ENCODE peak calls at places on chromosomes 2 and 18, in nine cellular contexts. One of them, this sample, is unnamed.

GRCh38 chr2:166060191-166060590 is 67.6 kb downstream of the SCN1A start:
- DNase-seq in activated T-helper 1 cell treated with Interleukin-2 at 50 U/mL for 16 hours: no peak
- DNase-seq in activated naive CD8-positive, alpha-beta T cell treated with anti-CD3 and anti-CD28 coated beads, Interleukin-2, amount 10 ng/mL, durations not matched to agents 7 days and 5 days: no peak
- DNase-seq in T-cell: no peak
- DNase-seq in nephron progenitor cell: no peak
- DNase-seq in naive B cell: no peak
- DNase-seq in NCI-H1105: no peak
- DNase-seq in activated effector memory CD4-positive, alpha-beta T cell treated with Interleukin-2 at 50 U/mL for 16 hours: no peak
- DNase-seq in stimulated activated CD8-positive, alpha-beta memory T cell treated with anti-CD3 and anti-CD28 coated beads, Interleukin-15, amount 100 ng/mL, for 1 hour: no peak
- DNase-seq in this sample: no peak

GRCh38 chr18:48673456-48674197 is 134.8 kb downstream of the CTIF start:
- DNase-seq in activated T-helper 1 cell treated with Interleukin-2 at 50 U/mL for 16 hours: no peak
- DNase-seq in activated naive CD8-positive, alpha-beta T cell treated with anti-CD3 and anti-CD28 coated beads, Interleukin-2, amount 10 ng/mL, durations not matched to agents 7 days and 5 days: no peak
- DNase-seq in T-cell: no peak
- DNase-seq in nephron progenitor cell: no peak
- DNase-seq in naive B cell: no peak
- DNase-seq in NCI-H1105: no peak
- DNase-seq in activated effector memory CD4-positive, alpha-beta T cell treated with Interleukin-2 at 50 U/mL for 16 hours: no peak
- DNase-seq in stimulated activated CD8-positive, alpha-beta memory T cell treated with anti-CD3 and anti-CD28 coated beads, Interleukin-15, amount 100 ng/mL, for 1 hour: no peak
- DNase-seq in this sample: no peak

GRCh38 chr2:215657844-215658243 is 222.0 kb upstream of the FN1 start:
- DNase-seq in activated T-helper 1 cell treated with Interleukin-2 at 50 U/mL for 16 hours: no peak
- DNase-seq in activated naive CD8-positive, alpha-beta T cell treated with anti-CD3 and anti-CD28 coated beads, Interleukin-2, amount 10 ng/mL, durations not matched to agents 7 days and 5 days: no peak
- DNase-seq in T-cell: no peak
- DNase-seq in nephron progenitor cell: no peak
- DNase-seq in naive B cell: no peak
- DNase-seq in NCI-H1105: no peak
- DNase-seq in activated effector memory CD4-positive, alpha-beta T cell treated with Interleukin-2 at 50 U/mL for 16 hours: no peak
- DNase-seq in stimulated activated CD8-positive, alpha-beta memory T cell treated with anti-CD3 and anti-CD28 coated beads, Interleukin-15, amount 100 ng/mL, for 1 hour: no peak
- DNase-seq in this sample: no peak

GRCh38 chr2:14358774-14359173 is 273.7 kb upstream of the LRATD1 start:
- DNase-seq in activated T-helper 1 cell treated with Interleukin-2 at 50 U/mL for 16 hours: no peak
- DNase-seq in activated naive CD8-positive, alpha-beta T cell treated with anti-CD3 and anti-CD28 coated beads, Interleukin-2, amount 10 ng/mL, durations not matched to agents 7 days and 5 days: no peak
- DNase-seq in T-cell: no peak
- DNase-seq in nephron progenitor cell: no peak
- DNase-seq in naive B cell: no peak
- DNase-seq in NCI-H1105: no peak
- DNase-seq in activated effector memory CD4-positive, alpha-beta T cell treated with Interleukin-2 at 50 U/mL for 16 hours: no peak
- DNase-seq in stimulated activated CD8-positive, alpha-beta memory T cell treated with anti-CD3 and anti-CD28 coated beads, Interleukin-15, amount 100 ng/mL, for 1 hour: no peak
- DNase-seq in this sample: no peak

GRCh38 chr2:232937278-232937906 is 67.3 kb downstream of the SNORC start:
- DNase-seq in activated T-helper 1 cell treated with Interleukin-2 at 50 U/mL for 16 hours: no peak
- DNase-seq in activated naive CD8-positive, alpha-beta T cell treated with anti-CD3 and anti-CD28 coated beads, Interleukin-2, amount 10 ng/mL, durations not matched to agents 7 days and 5 days: no peak
- DNase-seq in T-cell: no peak
- DNase-seq in nephron progenitor cell: no peak
- DNase-seq in naive B cell: no peak
- DNase-seq in NCI-H1105: no peak
- DNase-seq in activated effector memory CD4-positive, alpha-beta T cell treated with Interleukin-2 at 50 U/mL for 16 hours: no peak
- DNase-seq in stimulated activated CD8-positive, alpha-beta memory T cell treated with anti-CD3 and anti-CD28 coated beads, Interleukin-15, amount 100 ng/mL, for 1 hour: no peak
- DNase-seq in this sample: no peak

GRCh38 chr2:142876423-142876822 is 1.0 kb upstream of the KYNU start:
- DNase-seq in activated T-helper 1 cell treated with Interleukin-2 at 50 U/mL for 16 hours: no peak
- DNase-seq in activated naive CD8-positive, alpha-beta T cell treated with anti-CD3 and anti-CD28 coated beads, Interleukin-2, amount 10 ng/mL, durations not matched to agents 7 days and 5 days: no peak
- DNase-seq in T-cell: no peak
- DNase-seq in nephron progenitor cell: no peak
- DNase-seq in naive B cell: no peak
- DNase-seq in NCI-H1105: no peak
- DNase-seq in activated effector memory CD4-positive, alpha-beta T cell treated with Interleukin-2 at 50 U/mL for 16 hours: no peak
- DNase-seq in stimulated activated CD8-positive, alpha-beta memory T cell treated with anti-CD3 and anti-CD28 coated beads, Interleukin-15, amount 100 ng/mL, for 1 hour: no peak
- DNase-seq in this sample: no peak

GRCh38 chr2:1226766-1227165 is 186.5 kb upstream of the TPO start:
- DNase-seq in activated T-helper 1 cell treated with Interleukin-2 at 50 U/mL for 16 hours: no peak
- DNase-seq in activated naive CD8-positive, alpha-beta T cell treated with anti-CD3 and anti-CD28 coated beads, Interleukin-2, amount 10 ng/mL, durations not matched to agents 7 days and 5 days: no peak
- DNase-seq in T-cell: no peak
- DNase-seq in nephron progenitor cell: no peak
- DNase-seq in naive B cell: no peak
- DNase-seq in NCI-H1105: peak
- DNase-seq in activated effector memory CD4-positive, alpha-beta T cell treated with Interleukin-2 at 50 U/mL for 16 hours: no peak
- DNase-seq in stimulated activated CD8-positive, alpha-beta memory T cell treated with anti-CD3 and anti-CD28 coated beads, Interleukin-15, amount 100 ng/mL, for 1 hour: no peak
- DNase-seq in this sample: peak

GRCh38 chr2:165718811-165719210 is 75.2 kb downstream of the GALNT3 start:
- DNase-seq in activated T-helper 1 cell treated with Interleukin-2 at 50 U/mL for 16 hours: no peak
- DNase-seq in activated naive CD8-positive, alpha-beta T cell treated with anti-CD3 and anti-CD28 coated beads, Interleukin-2, amount 10 ng/mL, durations not matched to agents 7 days and 5 days: no peak
- DNase-seq in T-cell: no peak
- DNase-seq in nephron progenitor cell: no peak
- DNase-seq in naive B cell: no peak
- DNase-seq in NCI-H1105: no peak
- DNase-seq in activated effector memory CD4-positive, alpha-beta T cell treated with Interleukin-2 at 50 U/mL for 16 hours: no peak
- DNase-seq in stimulated activated CD8-positive, alpha-beta memory T cell treated with anti-CD3 and anti-CD28 coated beads, Interleukin-15, amount 100 ng/mL, for 1 hour: no peak
- DNase-seq in this sample: no peak

GRCh38 chr2:109736177-109736827 is 57.8 kb upstream of the RGPD5 start:
- DNase-seq in activated T-helper 1 cell treated with Interleukin-2 at 50 U/mL for 16 hours: no peak
- DNase-seq in activated naive CD8-positive, alpha-beta T cell treated with anti-CD3 and anti-CD28 coated beads, Interleukin-2, amount 10 ng/mL, durations not matched to agents 7 days and 5 days: no peak
- DNase-seq in T-cell: no peak
- DNase-seq in nephron progenitor cell: peak
- DNase-seq in naive B cell: no peak
- DNase-seq in NCI-H1105: peak
- DNase-seq in activated effector memory CD4-positive, alpha-beta T cell treated with Interleukin-2 at 50 U/mL for 16 hours: no peak
- DNase-seq in stimulated activated CD8-positive, alpha-beta memory T cell treated with anti-CD3 and anti-CD28 coated beads, Interleukin-15, amount 100 ng/mL, for 1 hour: no peak
- DNase-seq in this sample: no peak

GRCh38 chr2:239152239-239152915 is 248.4 kb downstream of the HDAC4 start:
- DNase-seq in activated T-helper 1 cell treated with Interleukin-2 at 50 U/mL for 16 hours: no peak
- DNase-seq in activated naive CD8-positive, alpha-beta T cell treated with anti-CD3 and anti-CD28 coated beads, Interleukin-2, amount 10 ng/mL, durations not matched to agents 7 days and 5 days: peak
- DNase-seq in T-cell: no peak
- DNase-seq in nephron progenitor cell: no peak
- DNase-seq in naive B cell: no peak
- DNase-seq in NCI-H1105: no peak
- DNase-seq in activated effector memory CD4-positive, alpha-beta T cell treated with Interleukin-2 at 50 U/mL for 16 hours: no peak
- DNase-seq in stimulated activated CD8-positive, alpha-beta memory T cell treated with anti-CD3 and anti-CD28 coated beads, Interleukin-15, amount 100 ng/mL, for 1 hour: no peak
- DNase-seq in this sample: no peak

GRCh38 chr2:100934504-100935371 is 67.4 kb upstream of the RPL31 start:
- DNase-seq in activated T-helper 1 cell treated with Interleukin-2 at 50 U/mL for 16 hours: no peak
- DNase-seq in activated naive CD8-positive, alpha-beta T cell treated with anti-CD3 and anti-CD28 coated beads, Interleukin-2, amount 10 ng/mL, durations not matched to agents 7 days and 5 days: no peak
- DNase-seq in T-cell: no peak
- DNase-seq in nephron progenitor cell: no peak
- DNase-seq in naive B cell: no peak
- DNase-seq in NCI-H1105: no peak
- DNase-seq in activated effector memory CD4-positive, alpha-beta T cell treated with Interleukin-2 at 50 U/mL for 16 hours: no peak
- DNase-seq in stimulated activated CD8-positive, alpha-beta memory T cell treated with anti-CD3 and anti-CD28 coated beads, Interleukin-15, amount 100 ng/mL, for 1 hour: no peak
- DNase-seq in this sample: no peak

GRCh38 chr2:86078801-86079545 is 26.7 kb downstream of the POLR1A start:
- DNase-seq in activated T-helper 1 cell treated with Interleukin-2 at 50 U/mL for 16 hours: no peak
- DNase-seq in activated naive CD8-positive, alpha-beta T cell treated with anti-CD3 and anti-CD28 coated beads, Interleukin-2, amount 10 ng/mL, durations not matched to agents 7 days and 5 days: no peak
- DNase-seq in T-cell: peak
- DNase-seq in nephron progenitor cell: no peak
- DNase-seq in naive B cell: peak
- DNase-seq in NCI-H1105: peak
- DNase-seq in activated effector memory CD4-positive, alpha-beta T cell treated with Interleukin-2 at 50 U/mL for 16 hours: no peak
- DNase-seq in stimulated activated CD8-positive, alpha-beta memory T cell treated with anti-CD3 and anti-CD28 coated beads, Interleukin-15, amount 100 ng/mL, for 1 hour: no peak
- DNase-seq in this sample: peak

GRCh38 chr2:101341421-101341820 is 32.9 kb upstream of the RNF149 start:
- DNase-seq in activated T-helper 1 cell treated with Interleukin-2 at 50 U/mL for 16 hours: no peak
- DNase-seq in activated naive CD8-positive, alpha-beta T cell treated with anti-CD3 and anti-CD28 coated beads, Interleukin-2, amount 10 ng/mL, durations not matched to agents 7 days and 5 days: peak
- DNase-seq in T-cell: no peak
- DNase-seq in nephron progenitor cell: no peak
- DNase-seq in naive B cell: no peak
- DNase-seq in NCI-H1105: no peak
- DNase-seq in activated effector memory CD4-positive, alpha-beta T cell treated with Interleukin-2 at 50 U/mL for 16 hours: peak
- DNase-seq in stimulated activated CD8-positive, alpha-beta memory T cell treated with anti-CD3 and anti-CD28 coated beads, Interleukin-15, amount 100 ng/mL, for 1 hour: no peak
- DNase-seq in this sample: no peak

GRCh38 chr2:215874418-215874817 is 138.9 kb downstream of the MREG start:
- DNase-seq in activated T-helper 1 cell treated with Interleukin-2 at 50 U/mL for 16 hours: no peak
- DNase-seq in activated naive CD8-positive, alpha-beta T cell treated with anti-CD3 and anti-CD28 coated beads, Interleukin-2, amount 10 ng/mL, durations not matched to agents 7 days and 5 days: no peak
- DNase-seq in T-cell: no peak
- DNase-seq in nephron progenitor cell: no peak
- DNase-seq in naive B cell: no peak
- DNase-seq in NCI-H1105: no peak
- DNase-seq in activated effector memory CD4-positive, alpha-beta T cell treated with Interleukin-2 at 50 U/mL for 16 hours: no peak
- DNase-seq in stimulated activated CD8-positive, alpha-beta memory T cell treated with anti-CD3 and anti-CD28 coated beads, Interleukin-15, amount 100 ng/mL, for 1 hour: no peak
- DNase-seq in this sample: no peak

GRCh38 chr2:424306-425172 is 136.6 kb upstream of the ALKAL2 start:
- DNase-seq in activated T-helper 1 cell treated with Interleukin-2 at 50 U/mL for 16 hours: no peak
- DNase-seq in activated naive CD8-positive, alpha-beta T cell treated with anti-CD3 and anti-CD28 coated beads, Interleukin-2, amount 10 ng/mL, durations not matched to agents 7 days and 5 days: no peak
- DNase-seq in T-cell: no peak
- DNase-seq in nephron progenitor cell: no peak
- DNase-seq in naive B cell: no peak
- DNase-seq in NCI-H1105: no peak
- DNase-seq in activated effector memory CD4-positive, alpha-beta T cell treated with Interleukin-2 at 50 U/mL for 16 hours: no peak
- DNase-seq in stimulated activated CD8-positive, alpha-beta memory T cell treated with anti-CD3 and anti-CD28 coated beads, Interleukin-15, amount 100 ng/mL, for 1 hour: no peak
- DNase-seq in this sample: no peak

GRCh38 chr2:36561223-36561944 is 36.6 kb downstream of the FEZ2 start:
- DNase-seq in activated T-helper 1 cell treated with Interleukin-2 at 50 U/mL for 16 hours: no peak
- DNase-seq in activated naive CD8-positive, alpha-beta T cell treated with anti-CD3 and anti-CD28 coated beads, Interleukin-2, amount 10 ng/mL, durations not matched to agents 7 days and 5 days: no peak
- DNase-seq in T-cell: no peak
- DNase-seq in nephron progenitor cell: no peak
- DNase-seq in naive B cell: no peak
- DNase-seq in NCI-H1105: no peak
- DNase-seq in activated effector memory CD4-positive, alpha-beta T cell treated with Interleukin-2 at 50 U/mL for 16 hours: no peak
- DNase-seq in stimulated activated CD8-positive, alpha-beta memory T cell treated with anti-CD3 and anti-CD28 coated beads, Interleukin-15, amount 100 ng/mL, for 1 hour: no peak
- DNase-seq in this sample: no peak

GRCh38 chr2:114631146-114631545 is 188.7 kb downstream of the DPP10 start:
- DNase-seq in activated T-helper 1 cell treated with Interleukin-2 at 50 U/mL for 16 hours: no peak
- DNase-seq in activated naive CD8-positive, alpha-beta T cell treated with anti-CD3 and anti-CD28 coated beads, Interleukin-2, amount 10 ng/mL, durations not matched to agents 7 days and 5 days: no peak
- DNase-seq in T-cell: no peak
- DNase-seq in nephron progenitor cell: no peak
- DNase-seq in naive B cell: no peak
- DNase-seq in NCI-H1105: no peak
- DNase-seq in activated effector memory CD4-positive, alpha-beta T cell treated with Interleukin-2 at 50 U/mL for 16 hours: no peak
- DNase-seq in stimulated activated CD8-positive, alpha-beta memory T cell treated with anti-CD3 and anti-CD28 coated beads, Interleukin-15, amount 100 ng/mL, for 1 hour: no peak
- DNase-seq in this sample: no peak

GRCh38 chr2:232479341-232480200 is 8.1 kb downstream of the ECEL1 start:
- DNase-seq in activated T-helper 1 cell treated with Interleukin-2 at 50 U/mL for 16 hours: no peak
- DNase-seq in activated naive CD8-positive, alpha-beta T cell treated with anti-CD3 and anti-CD28 coated beads, Interleukin-2, amount 10 ng/mL, durations not matched to agents 7 days and 5 days: no peak
- DNase-seq in T-cell: no peak
- DNase-seq in nephron progenitor cell: peak
- DNase-seq in naive B cell: no peak
- DNase-seq in NCI-H1105: no peak
- DNase-seq in activated effector memory CD4-positive, alpha-beta T cell treated with Interleukin-2 at 50 U/mL for 16 hours: no peak
- DNase-seq in stimulated activated CD8-positive, alpha-beta memory T cell treated with anti-CD3 and anti-CD28 coated beads, Interleukin-15, amount 100 ng/mL, for 1 hour: no peak
- DNase-seq in this sample: no peak

GRCh38 chr2:159064446-159065301 is 96.2 kb downstream of the TANC1 start:
- DNase-seq in activated T-helper 1 cell treated with Interleukin-2 at 50 U/mL for 16 hours: no peak
- DNase-seq in activated naive CD8-positive, alpha-beta T cell treated with anti-CD3 and anti-CD28 coated beads, Interleukin-2, amount 10 ng/mL, durations not matched to agents 7 days and 5 days: no peak
- DNase-seq in T-cell: no peak
- DNase-seq in nephron progenitor cell: no peak
- DNase-seq in naive B cell: no peak
- DNase-seq in NCI-H1105: no peak
- DNase-seq in activated effector memory CD4-positive, alpha-beta T cell treated with Interleukin-2 at 50 U/mL for 16 hours: no peak
- DNase-seq in stimulated activated CD8-positive, alpha-beta memory T cell treated with anti-CD3 and anti-CD28 coated beads, Interleukin-15, amount 100 ng/mL, for 1 hour: no peak
- DNase-seq in this sample: peak

This sample was measured in DMS79.